ENCODE peak calls at places on chromosomes 4 and X, in eight cellular contexts. R is stimulated activated CD4-positive, alpha-beta T cell treated with anti-CD3 and anti-CD28 coated beads, Interleukin-4, amount 100 ng/mL, for 4 hours; W is BJ; J is ecto neural progenitor cell; O is OCI-LY7; I is HCEC 1CT; H is NB4; X is activated T-helper 9 cell treated with anti-CD3 and anti-CD28 coated beads, Interleukin-2, amount 50 U/mL, for 16 hours. G is an unnamed sample.

GRCh38 chr4:114264877-114265291 is 285.4 kb upstream of the ARSJ start:
- DNase-seq in R (no peak), W (no peak), J (no peak), O (no peak), I (no peak), H (no peak), X (no peak), G (no peak)

GRCh38 chr4:7197910-7198309 is 5.6 kb downstream of the SORCS2 start:
- DNase-seq in R (no peak), W (no peak), J (peak), O (no peak), I (no peak), H (no peak), X (no peak), G (no peak)

GRCh38 chrX:71621644-71622346 is 3.5 kb upstream of the CXCR3 start:
- DNase-seq in R (no peak), W (no peak), J (no peak), O (no peak), I (no peak), H (no peak), X (no peak), G (no peak)

GRCh38 chr4:88315460-88316017 is 31.2 kb upstream of the PPM1K start:
- DNase-seq in R (no peak), W (no peak), J (no peak), O (no peak), I (no peak), H (no peak), X (no peak), G (no peak)

GRCh38 chrX:3204606-3205005 is 141.8 kb downstream of the MXRA5 start:
- DNase-seq in R (no peak), W (no peak), J (no peak), O (no peak), I (no peak), H (no peak), X (no peak), G (no peak)

GRCh38 chr4:3864736-3865721 is 98.8 kb downstream of the ADRA2C start:
- DNase-seq in R (no peak), W (no peak), J (no peak), O (no peak), I (no peak), H (no peak), X (no peak), G (no peak)

GRCh38 chr4:47167391-47167790 is 136.0 kb downstream of the GABRB1 start:
- DNase-seq in R (no peak), W (no peak), J (no peak), O (no peak), I (no peak), H (no peak), X (no peak), G (no peak)

GRCh38 chrX:46898207-46898606 is 14.0 kb upstream of the JADE3 start:
- DNase-seq in R (no peak), W (no peak), J (no peak), O (no peak), I (no peak), H (no peak), X (no peak), G (no peak)

GRCh38 chrX:3345281-3346081 is 971 bp downstream of the MXRA5 start:
- DNase-seq in R (no peak), W (no peak), J (peak), O (no peak), I (no peak), H (no peak), X (no peak), G (no peak)

GRCh38 chr4:153771058-153771457 is 11.2 kb upstream of the RNF175 start:
- DNase-seq in R (no peak), W (no peak), J (no peak), O (no peak), I (no peak), H (peak), X (no peak), G (no peak)

GRCh38 chr4:172142331-172142738 is 329.1 kb downstream of the GALNTL6 start:
- DNase-seq in R (no peak), W (no peak), J (no peak), O (no peak), I (no peak), H (no peak), X (no peak), G (no peak)

GRCh38 chrX:45036161-45036560 is 163.2 kb downstream of the KDM6A start:
- DNase-seq in R (no peak), W (no peak), J (no peak), O (no peak), I (no peak), H (no peak), X (no peak), G (no peak)

GRCh38 chrX:48966796-48967579 is 4.7 kb downstream of the KCND1 start:
- DNase-seq in R (no peak), W (no peak), J (no peak), O (no peak), I (peak), H (no peak), X (no peak), G (no peak)

GRCh38 chr4:16967722-16968121 is 69.3 kb upstream of the LDB2 start:
- DNase-seq in R (no peak), W (peak), J (no peak), O (no peak), I (no peak), H (no peak), X (no peak), G (no peak)

GRCh38 chr4:66575024-66575696 is 904.9 kb upstream of the EPHA5 start:
- DNase-seq in R (no peak), W (no peak), J (no peak), O (no peak), I (peak), H (no peak), X (no peak), G (no peak)

GRCh38 chr4:18214656-18215055 is 193.1 kb upstream of the LCORL start:
- DNase-seq in R (no peak), W (no peak), J (no peak), O (no peak), I (no peak), H (no peak), X (no peak), G (no peak)

GRCh38 chrX:44223150-44223549 is 120.3 kb downstream of the EFHC2 start:
- DNase-seq in R (no peak), W (no peak), J (no peak), O (no peak), I (peak), H (no peak), X (no peak), G (no peak)

GRCh38 chr4:71239365-71239764 is 99.5 kb upstream of the SLC4A4 start:
- DNase-seq in R (no peak), W (peak), J (no peak), O (no peak), I (peak), H (no peak), X (no peak), G (no peak)

GRCh38 chrX:111743316-111743715 is 62.3 kb downstream of the ALG13 start:
- DNase-seq in R (no peak), W (no peak), J (no peak), O (no peak), I (no peak), H (peak), X (no peak), G (no peak)

GRCh38 chr4:185384877-185385465 is 10.8 kb downstream of the LRP2BP start:
- DNase-seq in R (no peak), W (no peak), J (no peak), O (no peak), I (no peak), H (peak), X (no peak), G (no peak)

GRCh38 chr4:17884063-17884462 is 73.3 kb downstream of the NCAPG start:
- DNase-seq in R (no peak), W (peak), J (no peak), O (no peak), I (peak), H (no peak), X (no peak), G (no peak)

GRCh38 chr4:38162240-38162784 is 202.1 kb downstream of the PTTG2 start:
- DNase-seq in R (no peak), W (no peak), J (peak), O (no peak), I (peak), H (no peak), X (no peak), G (no peak)

GRCh38 chr4:40292313-40292759 is 42.8 kb upstream of the CHRNA9 start:
- DNase-seq in R (no peak), W (no peak), J (no peak), O (peak), I (peak), H (peak), X (no peak), G (no peak)

GRCh38 chr4:10983885-10984284 is 299.3 kb upstream of the CLNK start:
- DNase-seq in R (no peak), W (no peak), J (no peak), O (no peak), I (no peak), H (no peak), X (no peak), G (no peak)

GRCh38 chr4:12584116-12584875 is 899.8 kb downstream of the RAB28 start:
- DNase-seq in R (no peak), W (no peak), J (no peak), O (no peak), I (no peak), H (no peak), X (no peak), G (no peak)

GRCh38 chr4:148211533-148211932 is 230.7 kb downstream of the NR3C2 start:
- DNase-seq in R (no peak), W (no peak), J (no peak), O (no peak), I (no peak), H (no peak), X (no peak), G (no peak)

GRCh38 chrX:2500681-2501151 is at the start of the genes DHRSX and ZBED1:
- DNase-seq in R (peak), W (no peak), J (no peak), O (peak), I (peak), H (peak), X (peak), G (no peak)

GRCh38 chr4:164648151-164648848 is 105.6 kb upstream of the SMIM31 start:
- DNase-seq in R (no peak), W (no peak), J (no peak), O (no peak), I (no peak), H (no peak), X (no peak), G (no peak)

GRCh38 chr4:97153042-97153441 is 990.2 kb downstream of the STPG2 start:
- DNase-seq in R (no peak), W (no peak), J (no peak), O (peak), I (no peak), H (peak), X (no peak), G (no peak)

GRCh38 chr4:48008021-48008596 is 8.4 kb downstream of the CNGA1 start:
- DNase-seq in R (no peak), W (no peak), J (no peak), O (peak), I (no peak), H (peak), X (no peak), G (no peak)

GRCh38 chr4:66577922-66578321 is 907.6 kb upstream of the EPHA5 start:
- DNase-seq in R (no peak), W (no peak), J (no peak), O (no peak), I (no peak), H (no peak), X (no peak), G (no peak)